ENCODE peak calls at places on chromosomes 16 and 17, in nine cellular contexts. C is type B pancreatic cell, K is lung, X is AG10803, O is BE2C, V is A549, D is transverse colon, J is right atrium auricular region, S is IMR-90. L is an unnamed sample.

GRCh38 chr17:35866356-35866950 is 2.2 kb downstream of the HEATR9 start:
- DNase-seq in K (no peak), S (peak; percentile 16), V (no peak), D (no peak), C (no peak), J (no peak), X (peak; percentile 9), O (no peak), L (peak; percentile 49)

GRCh38 chr17:82380860-82381702 is 9.5 kb downstream of the UTS2R start:
- DNase-seq in O (no peak), C (no peak), D (no peak), J (no peak), K (no peak), S (peak; percentile 32), V (no peak), X (peak; percentile 56), L (no peak)

GRCh38 chr16:49930841-49931240 is 74.9 kb upstream of the ZNF423 start:
- DNase-seq in V (no peak), K (no peak), S (no peak), X (no peak), J (no peak), O (no peak), D (no peak), C (no peak), L (no peak)

GRCh38 chr16:66422366-66422765 is 4.7 kb upstream of the BEAN1 start:
- DNase-seq in X (no peak), V (no peak), C (no peak), D (no peak), O (no peak), K (no peak), J (no peak), S (no peak), L (no peak)

GRCh38 chr16:81480856-81481821 is 36.5 kb downstream of the CMIP start:
- DNase-seq in V (no peak), O (no peak), J (no peak), X (peak; percentile 50), K (peak; percentile 74), S (peak; percentile 22), C (no peak), D (peak; percentile 72), L (peak; percentile 41)

GRCh38 chr16:89670496-89671431 is 13.1 kb downstream of the SPATA33 start:
- DNase-seq in C (no peak), O (no peak), X (no peak), V (no peak), D (no peak), J (no peak), K (no peak), S (peak; percentile 57), L (peak; percentile 14)

GRCh38 chr17:29844339-29845048 is 85.5 kb downstream of the SSH2 start:
- DNase-seq in C (no peak), S (no peak), V (no peak), O (peak; percentile 64), D (no peak), X (no peak), K (no peak), J (no peak), L (no peak)

GRCh38 chr16:67480833-67481560 is at the start of gene ATP6V0D1:
- DNase-seq in S (peak; percentile 97), J (peak; percentile 99), X (peak; percentile 96), D (peak; percentile 100), V (peak; percentile 95), O (peak; percentile 99), K (peak; percentile 98), C (peak; percentile 100), L (peak; percentile 97)

GRCh38 chr17:38540514-38540913 is 65.2 kb downstream of the SRCIN1 start:
- DNase-seq in X (no peak), D (no peak), O (no peak), C (no peak), S (no peak), K (no peak), V (no peak), J (no peak), L (no peak)

GRCh38 chr16:82773018-82773417 is 146.2 kb downstream of the CDH13 start:
- DNase-seq in V (no peak), X (peak; percentile 33), S (peak; percentile 7), C (no peak), D (no peak), K (no peak), O (no peak), J (no peak), L (no peak)

GRCh38 chr17:62064791-62065563 is at the start of gene MED13:
- DNase-seq in V (peak; percentile 69), C (peak; percentile 75), K (peak; percentile 68), O (peak; percentile 77), J (peak; percentile 65), D (peak; percentile 71), S (peak; percentile 19), X (peak; percentile 38), L (peak; percentile 12)

GRCh38 chr16:81798311-81799137 is 19.4 kb downstream of the PLCG2 start:
- DNase-seq in K (no peak), J (no peak), O (no peak), X (no peak), S (no peak), D (peak; percentile 36), V (no peak), C (no peak), L (no peak)

GRCh38 chr17:63589646-63590045 is 11.0 kb upstream of the TACO1 start:
- DNase-seq in X (no peak), V (no peak), C (no peak), K (no peak), S (no peak), O (no peak), J (no peak), D (no peak), L (no peak)

GRCh38 chr16:87550510-87550961 is 51.8 kb upstream of the JPH3 start:
- DNase-seq in K (no peak), X (no peak), J (no peak), C (no peak), V (peak; percentile 36), O (peak; percentile 64), S (no peak), D (peak; percentile 41), L (no peak)

GRCh38 chr17:35865412-35866355 is 3.0 kb downstream of the HEATR9 start:
- DNase-seq in O (no peak), D (no peak), C (no peak), J (no peak), X (peak; percentile 28), S (peak; percentile 61), V (no peak), K (no peak), L (peak; percentile 44)

GRCh38 chr16:57858635-57859034 is 56.3 kb upstream of the KIFC3 start:
- DNase-seq in S (no peak), C (no peak), O (no peak), D (no peak), X (no peak), K (no peak), V (no peak), J (no peak), L (no peak)

GRCh38 chr17:37682007-37682406 is 38.8 kb upstream of the DDX52 start:
- DNase-seq in K (no peak), S (no peak), O (no peak), X (no peak), V (no peak), C (no peak), J (no peak), D (no peak), L (no peak)

GRCh38 chr16:88697831-88698693 is 8.1 kb downstream of the RNF166 start:
- DNase-seq in D (no peak), V (no peak), O (no peak), S (no peak), X (no peak), J (no peak), C (no peak), K (no peak), L (no peak)

DNA sequence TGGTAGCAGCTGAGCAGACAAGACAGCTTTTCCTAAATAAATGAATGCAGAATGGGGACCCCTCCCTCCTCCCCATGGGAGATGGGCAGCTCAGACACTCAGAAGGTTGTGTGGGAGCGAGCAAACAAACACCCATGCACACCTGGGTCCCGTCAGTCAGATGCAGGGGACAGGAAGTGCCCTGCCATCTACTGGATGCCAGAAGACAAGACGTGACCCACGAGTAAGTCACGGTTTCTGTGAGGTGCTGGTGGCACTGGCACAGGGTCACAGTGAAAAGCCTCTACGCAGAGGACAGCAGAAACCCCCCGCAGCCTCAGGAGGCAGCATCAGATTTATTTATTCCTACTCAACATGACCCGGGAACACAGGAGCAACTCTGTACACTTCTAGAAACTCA is 8.4 kb downstream of the HBQ1 start:
- DNase-seq in D (no peak), S (no peak), O (no peak), C (no peak), X (no peak), K (no peak), V (no peak), J (no peak), L (no peak)
- TF ChIP-seq CTCF in D (no peak), S (no peak), O (peak; percentile 42), C (peak; percentile 17), X (no peak), K (no peak), V (peak; percentile 35), J (no peak), L (peak; percentile 32)

DNA sequence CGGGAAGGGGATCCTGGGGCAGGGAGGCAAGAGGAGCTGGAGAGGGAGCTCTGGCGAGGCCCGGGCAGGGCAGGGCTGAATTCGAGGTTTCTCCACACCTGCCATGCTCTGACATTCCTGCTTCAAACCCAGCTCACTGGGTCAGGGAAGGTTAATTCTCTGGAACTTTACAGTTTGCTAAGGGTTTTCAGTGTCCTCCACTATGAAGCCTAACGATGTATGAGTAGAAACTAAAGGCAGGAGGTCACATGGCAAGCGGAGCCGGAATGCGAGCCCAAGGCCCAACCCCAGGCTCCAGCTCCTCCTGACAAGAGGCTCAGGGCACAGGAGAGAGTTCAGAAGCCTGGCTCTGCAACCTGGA is 29.2 kb downstream of the DCAKD start:
- DNase-seq in V (no peak), O (no peak), K (no peak), X (no peak), J (no peak), C (no peak), S (no peak), D (no peak), L (no peak)
- TF ChIP-seq CTCF in V (peak; percentile 2), O (no peak), K (no peak), X (no peak), J (no peak), C (no peak), S (no peak), D (no peak), L (peak; percentile 74)

GRCh38 chr16:30615358-30616076 is 5.3 kb upstream of the ZNF689 start:
- DNase-seq in V (peak; percentile 80), X (peak; percentile 11), K (peak; percentile 66), J (no peak), D (peak; percentile 82), S (peak; percentile 8), O (peak; percentile 85), C (no peak), L (no peak)
- TF ChIP-seq CTCF in V (peak; percentile 73), X (peak; percentile 41), K (peak; percentile 13), J (no peak), D (peak; percentile 72), S (peak; percentile 50), O (peak; percentile 85), C (peak; percentile 73), L (peak; percentile 78)

GRCh38 chr17:9531080-9531479 is 44.5 kb downstream of the STX8 start:
- DNase-seq in C (no peak), S (peak; percentile 3), K (no peak), J (no peak), D (no peak), X (no peak), O (no peak), V (no peak), L (no peak)

GRCh38 chr17:9532715-9533114 is 42.9 kb downstream of the STX8 start:
- DNase-seq in D (no peak), J (no peak), X (no peak), K (no peak), V (no peak), S (no peak), O (no peak), C (no peak), L (no peak)

GRCh38 chr17:9529033-9529748 is 46.4 kb downstream of the STX8 start:
- DNase-seq in S (peak; percentile 56), J (no peak), D (no peak), K (no peak), V (peak; percentile 21), O (no peak), C (no peak), X (peak; percentile 57), L (peak; percentile 12)
- TF ChIP-seq CTCF in S (peak; percentile 74), J (peak; percentile 12), D (no peak), K (no peak), V (peak; percentile 79), O (peak; percentile 20), C (peak; percentile 77), X (peak; percentile 89), L (peak; percentile 75)